ENCODE peak calls at places on chromosomes 13 and 19, in ten cellular contexts. N is T-helper 2 cell; A is M059J; J is NCI-H1436 treated with DMSO at 0.1 percent for 48 hours; K is CD4-positive, alpha-beta T cell; P is activated T-cell treated with anti-CD3 and anti-CD28 coated beads for 1 hour; I is ovary; D is iris pigment epithelial cell; L is NCI-H2081; W is hypothalamus. E is an unnamed sample.

GRCh38 chr13:80341098-80341701 is at the start of gene SPRY2:
- DNase-seq in I (peak; percentile 90), A (peak; percentile 92), P (no peak), W (peak; percentile 96), L (peak; percentile 90), D (peak; percentile 98), J (peak; percentile 82), K (no peak), N (no peak), E (peak; percentile 89)

GRCh38 chr19:31567776-31568175 is 218.5 kb upstream of the TSHZ3 start:
- DNase-seq in N (no peak), I (no peak), J (no peak), L (no peak), A (no peak), P (no peak), W (no peak), D (no peak), K (no peak), E (no peak)

GRCh38 chr13:25691654-25692053 is 319.9 kb downstream of the ATP8A2 start:
- DNase-seq in P (no peak), J (peak; percentile 49), D (no peak), I (no peak), L (peak; percentile 61), A (no peak), N (no peak), K (no peak), W (no peak), E (no peak)

GRCh38 chr13:75687145-75687763 is 51.1 kb downstream of the LMO7 start:
- DNase-seq in D (peak; percentile 69), I (no peak), K (no peak), J (no peak), N (no peak), P (no peak), L (no peak), A (peak; percentile 47), W (no peak), E (no peak)

GRCh38 chr19:55070755-55071502 is 4.7 kb upstream of the EPS8L1 start:
- DNase-seq in P (no peak), J (no peak), I (no peak), D (peak; percentile 81), W (no peak), A (peak; percentile 86), K (no peak), L (no peak), N (no peak), E (no peak)

GRCh38 chr13:68056816-68057710 is 826.9 kb upstream of the PCDH9 start:
- DNase-seq in J (no peak), W (no peak), I (no peak), P (no peak), D (peak; percentile 92), N (no peak), K (no peak), L (no peak), A (peak; percentile 0), E (no peak)

GRCh38 chr13:24724714-24725113 is 39.3 kb upstream of the RNF17 start:
- DNase-seq in P (no peak), W (no peak), J (no peak), L (no peak), I (no peak), K (no peak), N (no peak), A (no peak), D (no peak), E (no peak)

GRCh38 chr13:24050796-24051715 is 109.5 kb upstream of the SPATA13 start:
- DNase-seq in A (no peak), P (no peak), L (no peak), K (no peak), J (no peak), D (no peak), I (no peak), W (no peak), N (no peak), E (no peak)

GRCh38 chr19:32570081-32570785 is 10.8 kb upstream of the PDCD5 start:
- DNase-seq in N (no peak), P (peak; percentile 36), D (peak; percentile 70), I (peak; percentile 51), J (no peak), K (peak; percentile 43), L (peak; percentile 51), W (no peak), A (peak; percentile 69), E (peak; percentile 9)